ENCODE peak calls at places on chromosome 19, in five cellular contexts. One of them, this sample, is unnamed.

GRCh38 chr19:47221080-47221841 is 9.7 kb downstream of the BBC3 start:
- DNase-seq in SW 1271: no peak
- DNase-seq in PC-3: no peak
- DNase-seq in activated CD4-positive, CD25-positive, alpha-beta regulatory T cell treated with anti-CD3 and anti-CD28 coated beads, Interleukin-2, amount 50 U/mL, for 16 hours: no peak
- DNase-seq in epithelial cell of esophagus: no peak
- DNase-seq in this sample: no peak

GRCh38 chr19:18896421-18896841 is 473 bp upstream of the CERS1 start:
- DNase-seq in SW 1271: no peak
- DNase-seq in PC-3: peak; percentile 26
- DNase-seq in activated CD4-positive, CD25-positive, alpha-beta regulatory T cell treated with anti-CD3 and anti-CD28 coated beads, Interleukin-2, amount 50 U/mL, for 16 hours: no peak
- DNase-seq in epithelial cell of esophagus: peak; percentile 41
- DNase-seq in this sample: no peak

GRCh38 chr19:18086590-18087138 is at the start of gene IL12RB1:
- DNase-seq in SW 1271: peak; percentile 11
- DNase-seq in PC-3: no peak
- DNase-seq in activated CD4-positive, CD25-positive, alpha-beta regulatory T cell treated with anti-CD3 and anti-CD28 coated beads, Interleukin-2, amount 50 U/mL, for 16 hours: no peak
- DNase-seq in epithelial cell of esophagus: no peak
- DNase-seq in this sample: no peak

GRCh38 chr19:46299004-46299509 is 2.2 kb downstream of the HIF3A start:
- DNase-seq in SW 1271: peak; percentile 26
- DNase-seq in PC-3: peak; percentile 76
- DNase-seq in activated CD4-positive, CD25-positive, alpha-beta regulatory T cell treated with anti-CD3 and anti-CD28 coated beads, Interleukin-2, amount 50 U/mL, for 16 hours: no peak
- DNase-seq in epithelial cell of esophagus: peak; percentile 83
- DNase-seq in this sample: peak; percentile 94

GRCh38 chr19:12092065-12092867 is 27.7 kb downstream of the ZNF844 start:
- DNase-seq in SW 1271: peak; percentile 46
- DNase-seq in PC-3: peak; percentile 37
- DNase-seq in activated CD4-positive, CD25-positive, alpha-beta regulatory T cell treated with anti-CD3 and anti-CD28 coated beads, Interleukin-2, amount 50 U/mL, for 16 hours: peak; percentile 4
- DNase-seq in epithelial cell of esophagus: peak; percentile 46
- DNase-seq in this sample: peak; percentile 83

GRCh38 chr19:54875506-54875905 is 1.5 kb downstream of the FCAR start:
- DNase-seq in SW 1271: no peak
- DNase-seq in PC-3: no peak
- DNase-seq in activated CD4-positive, CD25-positive, alpha-beta regulatory T cell treated with anti-CD3 and anti-CD28 coated beads, Interleukin-2, amount 50 U/mL, for 16 hours: no peak
- DNase-seq in epithelial cell of esophagus: no peak
- DNase-seq in this sample: no peak

GRCh38 chr19:7582446-7582845 is 13.2 kb upstream of the CAMSAP3 start:
- DNase-seq in SW 1271: no peak
- DNase-seq in PC-3: no peak
- DNase-seq in activated CD4-positive, CD25-positive, alpha-beta regulatory T cell treated with anti-CD3 and anti-CD28 coated beads, Interleukin-2, amount 50 U/mL, for 16 hours: no peak
- DNase-seq in epithelial cell of esophagus: no peak
- DNase-seq in this sample: no peak

GRCh38 chr19:39542198-39542597 is 2.2 kb upstream of the EID2 start:
- DNase-seq in SW 1271: no peak
- DNase-seq in PC-3: no peak
- DNase-seq in activated CD4-positive, CD25-positive, alpha-beta regulatory T cell treated with anti-CD3 and anti-CD28 coated beads, Interleukin-2, amount 50 U/mL, for 16 hours: no peak
- DNase-seq in epithelial cell of esophagus: peak; percentile 20
- DNase-seq in this sample: no peak

GRCh38 chr19:10852098-10852800 is 4.0 kb downstream of the C19orf38 start:
- DNase-seq in SW 1271: peak; percentile 48
- DNase-seq in PC-3: peak; percentile 74
- DNase-seq in activated CD4-positive, CD25-positive, alpha-beta regulatory T cell treated with anti-CD3 and anti-CD28 coated beads, Interleukin-2, amount 50 U/mL, for 16 hours: no peak
- DNase-seq in epithelial cell of esophagus: peak; percentile 73
- DNase-seq in this sample: no peak

GRCh38 chr19:49680473-49681351 is 3.6 kb downstream of the PRMT1 start:
- DNase-seq in SW 1271: peak; percentile 75
- DNase-seq in PC-3: peak; percentile 93
- DNase-seq in activated CD4-positive, CD25-positive, alpha-beta regulatory T cell treated with anti-CD3 and anti-CD28 coated beads, Interleukin-2, amount 50 U/mL, for 16 hours: peak; percentile 86
- DNase-seq in epithelial cell of esophagus: peak; percentile 83
- DNase-seq in this sample: peak; percentile 91

GRCh38 chr19:10554760-10555612 is 10.8 kb downstream of the KRI1 start:
- DNase-seq in SW 1271: no peak
- DNase-seq in PC-3: no peak
- DNase-seq in activated CD4-positive, CD25-positive, alpha-beta regulatory T cell treated with anti-CD3 and anti-CD28 coated beads, Interleukin-2, amount 50 U/mL, for 16 hours: no peak
- DNase-seq in epithelial cell of esophagus: peak; percentile 94
- DNase-seq in this sample: no peak

GRCh38 chr19:16180611-16181010 is 4.6 kb upstream of the FAM32A start:
- DNase-seq in SW 1271: peak; percentile 27
- DNase-seq in PC-3: peak; percentile 71
- DNase-seq in activated CD4-positive, CD25-positive, alpha-beta regulatory T cell treated with anti-CD3 and anti-CD28 coated beads, Interleukin-2, amount 50 U/mL, for 16 hours: no peak
- DNase-seq in epithelial cell of esophagus: peak; percentile 74
- DNase-seq in this sample: no peak

GRCh38 chr19:23312515-23312914 is 62.3 kb upstream of the ZNF724 start:
- DNase-seq in SW 1271: no peak
- DNase-seq in PC-3: peak; percentile 87
- DNase-seq in activated CD4-positive, CD25-positive, alpha-beta regulatory T cell treated with anti-CD3 and anti-CD28 coated beads, Interleukin-2, amount 50 U/mL, for 16 hours: no peak
- DNase-seq in epithelial cell of esophagus: peak; percentile 81
- DNase-seq in this sample: no peak

GRCh38 chr19:55173717-55174409 is 6.2 kb downstream of the SYT5 start:
- DNase-seq in SW 1271: peak; percentile 87
- DNase-seq in PC-3: peak; percentile 85
- DNase-seq in activated CD4-positive, CD25-positive, alpha-beta regulatory T cell treated with anti-CD3 and anti-CD28 coated beads, Interleukin-2, amount 50 U/mL, for 16 hours: no peak
- DNase-seq in epithelial cell of esophagus: peak; percentile 80
- DNase-seq in this sample: peak; percentile 59

GRCh38 chr19:30132312-30133075 is 190.5 kb downstream of the URI1 start:
- DNase-seq in SW 1271: no peak
- DNase-seq in PC-3: no peak
- DNase-seq in activated CD4-positive, CD25-positive, alpha-beta regulatory T cell treated with anti-CD3 and anti-CD28 coated beads, Interleukin-2, amount 50 U/mL, for 16 hours: no peak
- DNase-seq in epithelial cell of esophagus: no peak
- DNase-seq in this sample: no peak

GRCh38 chr19:1181606-1182005 is 7.5 kb upstream of the SBNO2 start:
- DNase-seq in SW 1271: no peak
- DNase-seq in PC-3: peak; percentile 80
- DNase-seq in activated CD4-positive, CD25-positive, alpha-beta regulatory T cell treated with anti-CD3 and anti-CD28 coated beads, Interleukin-2, amount 50 U/mL, for 16 hours: no peak
- DNase-seq in epithelial cell of esophagus: peak; percentile 83
- DNase-seq in this sample: peak; percentile 57

GRCh38 chr19:13833330-13834265 is 38.4 kb downstream of the ZSWIM4 start:
- DNase-seq in SW 1271: peak; percentile 80
- DNase-seq in PC-3: peak; percentile 97
- DNase-seq in activated CD4-positive, CD25-positive, alpha-beta regulatory T cell treated with anti-CD3 and anti-CD28 coated beads, Interleukin-2, amount 50 U/mL, for 16 hours: peak; percentile 85
- DNase-seq in epithelial cell of esophagus: peak; percentile 85
- DNase-seq in this sample: peak; percentile 95

GRCh38 chr19:40219721-40220276 is 1.6 kb upstream of the TTC9B start:
- DNase-seq in SW 1271: peak; percentile 59
- DNase-seq in PC-3: peak; percentile 76
- DNase-seq in activated CD4-positive, CD25-positive, alpha-beta regulatory T cell treated with anti-CD3 and anti-CD28 coated beads, Interleukin-2, amount 50 U/mL, for 16 hours: no peak
- DNase-seq in epithelial cell of esophagus: peak; percentile 88
- DNase-seq in this sample: no peak

GRCh38 chr19:28706693-28707092 is 506.3 kb downstream of the UQCRFS1 start:
- DNase-seq in SW 1271: no peak
- DNase-seq in PC-3: peak; percentile 8
- DNase-seq in activated CD4-positive, CD25-positive, alpha-beta regulatory T cell treated with anti-CD3 and anti-CD28 coated beads, Interleukin-2, amount 50 U/mL, for 16 hours: no peak
- DNase-seq in epithelial cell of esophagus: peak; percentile 6
- DNase-seq in this sample: no peak

GRCh38 chr19:36986601-36987000 is 70.5 kb downstream of the ZNF568 start:
- DNase-seq in SW 1271: no peak
- DNase-seq in PC-3: no peak
- DNase-seq in activated CD4-positive, CD25-positive, alpha-beta regulatory T cell treated with anti-CD3 and anti-CD28 coated beads, Interleukin-2, amount 50 U/mL, for 16 hours: no peak
- DNase-seq in epithelial cell of esophagus: no peak
- DNase-seq in this sample: no peak

GRCh38 chr19:34236035-34236793 is 18.1 kb upstream of the GARRE1 start:
- DNase-seq in SW 1271: no peak
- DNase-seq in PC-3: no peak
- DNase-seq in activated CD4-positive, CD25-positive, alpha-beta regulatory T cell treated with anti-CD3 and anti-CD28 coated beads, Interleukin-2, amount 50 U/mL, for 16 hours: no peak
- DNase-seq in epithelial cell of esophagus: no peak
- DNase-seq in this sample: peak; percentile 70

This sample was measured in right lobe of liver.